ENCODE peak calls at places on chromosome 14, in seven cellular contexts. C is A549; B is naive thymus-derived CD4-positive, alpha-beta T cell; H is sigmoid colon; N is neural progenitor cell; P is keratinocyte; S is GM12878. T is an unnamed sample. For H3K9me3, the result is how much of the 10 kb centered on the place peaks cover.

GRCh38 chr14:50530358-50530757 is 2.0 kb downstream of the MAP4K5 start:
- DNase-seq in C (no peak), B (no peak), H (no peak), N (no peak), P (no peak), S (no peak), T (no peak)

GRCh38 chr14:99040047-99040446 is 231.9 kb downstream of the BCL11B start:
- DNase-seq in C (no peak), B (no peak), H (no peak), N (no peak), P (no peak), S (no peak), T (no peak)

GRCh38 chr14:94823556-94824341 is 53.8 kb upstream of the GSC start:
- DNase-seq in C (peak), B (no peak), H (no peak), N (no peak), P (no peak), S (no peak), T (no peak)

GRCh38 chr14:21069388-21070082 is 569 bp upstream of the ARHGEF40 start:
- DNase-seq in C (no peak), B (no peak), H (no peak), N (peak), P (no peak), S (no peak), T (peak)

GRCh38 chr14:92718659-92719058 is 29.8 kb downstream of the LGMN start:
- DNase-seq in C (no peak), B (no peak), H (peak), N (no peak), P (no peak), S (no peak), T (no peak)

GRCh38 chr14:55107766-55108554 is 21.1 kb upstream of the LGALS3 start:
- DNase-seq in C (peak), B (peak), H (peak), N (no peak), P (peak), S (no peak), T (peak)

GRCh38 chr14:74492413-74493342 is at the start of gene NPC2:
- DNase-seq in C (no peak), B (no peak), H (no peak), N (no peak), P (no peak), S (no peak), T (no peak)

GRCh38 chr14:101900253-101900652 is 64.1 kb upstream of the DYNC1H1 start:
- DNase-seq in C (no peak), B (no peak), H (no peak), N (no peak), P (no peak), S (no peak), T (no peak)

GRCh38 chr14:102822311-102822863 is 45.1 kb downstream of the TRAF3 start:
- DNase-seq in C (no peak), B (peak), H (no peak), N (no peak), P (no peak), S (no peak), T (no peak)

GRCh38 chr14:54712371-54712998 is 145.6 kb downstream of the SAMD4A start:
- DNase-seq in C (no peak), B (no peak), H (no peak), N (no peak), P (no peak), S (no peak), T (no peak)

GRCh38 chr14:54722791-54723432 is 156.0 kb downstream of the SAMD4A start:
- DNase-seq in C (peak), B (no peak), H (no peak), N (peak), P (no peak), S (no peak), T (no peak)

GRCh38 chr14:89365071-89365801 is 51.8 kb downstream of the FOXN3 start:
- DNase-seq in C (no peak), B (peak), H (no peak), N (no peak), P (no peak), S (peak), T (peak)

GRCh38 chr14:77051101-77051500 is 22.6 kb upstream of the IRF2BPL start:
- DNase-seq in C (no peak), B (no peak), H (peak), N (no peak), P (no peak), S (no peak), T (no peak)

GRCh38 chr14:24734917-24735500 is 101.0 kb upstream of the GZMB start:
- DNase-seq in C (peak), B (no peak), H (no peak), N (peak), P (peak), S (no peak), T (no peak)

GRCh38 chr14:58430156-58430555 is 2.6 kb downstream of the KIAA0586 start:
- DNase-seq in C (no peak), B (no peak), H (no peak), N (no peak), P (no peak), S (no peak), T (no peak)

GRCh38 chr14:51859136-51859535 is 1.3 kb upstream of the GNG2 start:
- DNase-seq in C (no peak), B (no peak), H (no peak), N (no peak), P (no peak), S (no peak), T (no peak)

GRCh38 chr14:60632257-60632656 is 17.0 kb downstream of the SIX1 start:
- DNase-seq in C (no peak), B (no peak), H (no peak), N (no peak), P (no peak), S (no peak), T (no peak)

GRCh38 chr14:104425171-104425681 is 154.3 kb upstream of the C14orf180 start:
- DNase-seq in C (no peak), B (no peak), H (peak), N (no peak), P (no peak), S (no peak), T (no peak)

GRCh38 chr14:92937229-92937937 is 14.4 kb downstream of the CHGA start:
- DNase-seq in C (peak), B (no peak), H (no peak), N (no peak), P (peak), S (no peak), T (no peak)

GRCh38 chr14:58560208-58560607 is 77.6 kb upstream of the DACT1 start:
- DNase-seq in C (no peak), B (no peak), H (no peak), N (no peak), P (no peak), S (no peak), T (no peak)

GRCh38 chr14:88974991-88975835 is 150.8 kb downstream of the TTC8 start:
- DNase-seq in C (no peak), B (no peak), H (no peak), N (no peak), P (no peak), S (no peak), T (no peak)

GRCh38 chr14:103043257-103043893 is 14.0 kb downstream of the CDC42BPB start:
- DNase-seq in C (no peak), B (no peak), H (no peak), N (no peak), P (no peak), S (no peak), T (no peak)

GRCh38 chr14:91413547-91414474 is 3.8 kb downstream of the CCDC88C start:
- DNase-seq in C (no peak), B (no peak), H (no peak), N (no peak), P (no peak), S (no peak), T (peak)

GRCh38 chr14:100737526-100737925 is 10.8 kb downstream of the DLK1 start:
- DNase-seq in C (no peak), B (no peak), H (peak), N (no peak), P (no peak), S (no peak), T (no peak)

GRCh38 chr14:28001002-28001401 is 765.6 kb upstream of the FOXG1 start:
- DNase-seq in C (no peak), B (no peak), H (no peak), N (no peak), P (no peak), S (no peak), T (no peak)

DNA sequence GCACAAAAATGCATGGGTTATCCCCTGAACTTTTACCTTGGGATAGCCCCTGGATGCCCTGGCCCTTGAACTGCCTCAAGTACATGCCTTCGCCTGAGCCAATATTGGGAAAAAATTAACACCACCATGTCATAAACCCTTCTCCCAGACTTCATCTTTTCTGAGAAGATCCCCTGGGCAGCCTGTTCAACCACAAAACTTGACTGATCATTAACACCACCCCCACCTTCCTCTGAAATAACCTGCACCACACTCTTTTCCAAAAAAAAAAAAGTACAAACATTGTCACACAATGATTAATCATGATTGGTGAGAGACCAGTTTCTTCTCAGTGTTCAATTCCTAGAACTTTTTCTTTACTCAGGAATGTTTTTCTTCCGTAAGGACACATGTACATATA is 217.9 kb downstream of the PAX9 start:
- DNase-seq in C (no peak), B (no peak), H (no peak), N (no peak), P (no peak), S (no peak), T (no peak)
- H3K9me3 ChIP-seq in C (under half), B (under half), H (under half), N (under half), P (under half), S (under half), T (under half)

DNA sequence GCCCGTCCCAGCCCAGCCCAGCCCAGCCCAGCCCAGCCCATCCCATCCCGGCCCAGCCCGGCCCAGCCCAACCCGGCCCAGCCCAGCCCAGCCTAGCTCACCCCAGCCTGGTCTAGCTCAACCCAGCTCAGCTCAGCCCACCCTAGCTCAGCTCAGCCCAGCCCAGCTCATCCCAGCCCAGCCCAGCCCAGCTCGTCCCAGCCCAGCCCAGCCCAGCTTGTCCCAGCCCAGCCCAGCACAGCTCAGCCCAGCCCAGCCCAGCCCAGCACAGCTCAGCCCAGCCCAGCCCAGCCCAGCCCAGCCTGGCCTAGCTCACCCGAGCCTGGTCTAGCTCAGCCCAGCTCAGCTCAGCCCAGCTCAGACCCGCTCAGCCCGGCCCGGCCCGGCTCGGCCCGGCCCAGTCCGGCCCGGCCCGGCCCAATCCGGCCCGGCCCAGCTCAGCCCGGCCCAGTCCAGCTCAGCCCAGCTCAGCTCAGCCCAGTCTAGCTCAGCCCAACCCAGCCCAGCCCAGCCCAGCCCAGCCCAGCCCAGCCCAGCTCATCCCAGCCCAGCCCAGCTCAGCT is 184.8 kb downstream of the TMEM121 start:
- DNase-seq in C (no peak), B (no peak), H (no peak), N (no peak), P (no peak), S (no peak), T (no peak)
- H3K9me3 ChIP-seq in C (under half), B (under half), H (under half), N (under half), P (under half), S (under half), T (under half)

DNA sequence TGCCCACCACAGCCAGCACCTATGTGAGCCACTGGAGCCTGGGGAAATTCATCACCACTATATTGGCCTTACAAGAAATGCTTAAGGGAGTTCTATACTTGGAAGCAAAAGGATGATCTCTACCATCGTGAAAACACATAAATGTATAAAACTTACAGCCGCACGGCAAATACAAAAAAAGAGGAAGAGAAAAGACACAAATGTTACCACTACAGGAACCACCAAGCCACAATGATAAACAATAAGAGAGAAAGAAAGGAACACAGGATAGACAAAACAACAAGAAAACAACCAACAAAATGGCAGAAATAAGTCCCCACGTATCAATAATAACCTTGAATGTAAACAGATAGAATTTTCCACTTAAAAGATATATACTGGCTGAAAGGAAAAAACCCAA is 267.5 kb downstream of the TMEM121 start:
- DNase-seq in C (no peak), B (no peak), H (no peak), N (no peak), P (no peak), S (no peak), T (no peak)
- H3K9me3 ChIP-seq in C (under half), B (under half), H (under half), N (under half), P (under half), S (under half), T (under half)

DNA sequence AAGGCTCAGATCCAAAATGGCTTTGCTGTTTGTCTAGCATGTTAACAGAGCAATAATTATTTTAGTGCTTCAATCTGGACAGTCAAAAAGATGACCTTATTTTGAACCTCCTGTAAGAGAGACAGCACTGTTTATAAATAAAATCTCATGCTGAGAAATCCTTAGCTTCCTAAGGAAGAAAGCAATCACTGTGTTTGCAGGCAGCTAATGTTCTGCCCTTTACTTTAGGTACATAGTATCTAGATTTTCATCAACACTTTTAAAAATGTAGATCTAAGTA is 105.3 kb downstream of the PRKD1 start:
- DNase-seq in C (peak), B (no peak), H (no peak), N (no peak), P (no peak), S (no peak), T (no peak)
- H3K9me3 ChIP-seq in C (under half), B (under half), H (under half), N (under half), P (under half), S (under half), T (under half)

DNA sequence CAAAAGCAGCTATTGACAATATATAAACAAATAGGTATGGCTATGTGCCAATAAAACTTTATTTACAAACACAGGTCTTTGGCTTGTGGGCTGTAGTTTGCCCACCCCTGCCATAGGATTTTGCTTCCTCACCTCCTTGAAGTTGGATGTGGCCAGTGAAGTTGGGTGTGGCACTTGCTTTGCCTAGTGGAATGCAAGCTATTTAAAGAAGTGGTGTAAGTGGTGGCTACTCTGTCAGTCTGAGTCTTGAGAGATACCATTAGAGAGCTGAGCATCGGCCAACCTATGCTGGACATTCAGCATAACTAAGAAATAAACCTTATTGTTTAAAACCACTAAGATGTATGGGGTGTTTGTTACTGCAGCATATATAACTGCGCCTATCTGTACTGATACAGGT is 321.3 kb downstream of the RGS6 start:
- DNase-seq in C (no peak), B (no peak), H (no peak), N (no peak), P (no peak), S (no peak), T (no peak)
- H3K9me3 ChIP-seq in C (under half), B (under half), H (under half), N (under half), P (under half), S (under half), T (under half)

GRCh38 chr14:105806568-105806967 is 280.2 kb downstream of the TMEM121 start:
- DNase-seq in C (no peak), B (no peak), H (no peak), N (no peak), P (no peak), S (no peak), T (no peak)
- H3K9me3 ChIP-seq in C (under half), B (under half), H (under half), N (under half), P (under half), S (under half), T (under half)

GRCh38 chr14:79967001-79967400 is 244.3 kb downstream of the DIO2 start:
- DNase-seq in C (no peak), B (no peak), H (no peak), N (no peak), P (no peak), S (no peak), T (no peak)
- H3K9me3 ChIP-seq in C (under half), B (under half), H (under half), N (under half), P (under half), S (under half), T (under half)

GRCh38 chr14:29168149-29168548 is 401.6 kb downstream of the FOXG1 start:
- DNase-seq in C (no peak), B (no peak), H (no peak), N (no peak), P (no peak), S (no peak), T (no peak)

GRCh38 chr14:29166507-29166906 is 399.9 kb downstream of the FOXG1 start:
- DNase-seq in C (no peak), B (no peak), H (no peak), N (no peak), P (no peak), S (no peak), T (no peak)

GRCh38 chr14:29163109-29163508 is 396.5 kb downstream of the FOXG1 start:
- DNase-seq in C (no peak), B (no peak), H (no peak), N (no peak), P (no peak), S (no peak), T (no peak)
- H3K9me3 ChIP-seq in C (under half), B (under half), H (under half), N (under half), P (under half), S (under half), T (under half)

DNA sequence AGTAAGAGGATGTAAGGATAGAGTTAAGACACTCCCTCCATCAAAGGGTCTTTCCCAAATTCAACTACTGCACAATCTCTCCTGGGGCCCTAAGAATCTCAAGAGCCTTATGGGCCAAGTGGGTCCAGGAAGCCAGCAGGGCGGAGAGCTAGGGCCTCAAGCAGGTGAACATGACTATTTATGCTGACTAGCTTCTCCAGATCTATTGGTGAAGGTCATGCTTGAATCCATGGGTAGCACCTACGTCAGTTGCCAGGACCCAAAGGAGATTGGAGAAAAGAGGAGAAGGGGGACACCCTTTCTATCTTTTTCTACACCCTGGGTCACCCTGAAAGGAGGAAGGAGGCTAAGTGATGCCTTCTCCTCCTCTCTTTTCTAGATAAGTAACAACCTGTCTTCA is 534.2 kb upstream of the MIS18BP1 start:
- DNase-seq in C (no peak), B (no peak), H (no peak), N (no peak), P (no peak), S (no peak), T (no peak)
- H3K9me3 ChIP-seq in C (under half), B (under half), H (under half), N (under half), P (under half), S (under half), T (under half)

GRCh38 chr14:23349156-23349845 is 3.4 kb downstream of the SLC22A17 start:
- DNase-seq in C (no peak), B (no peak), H (no peak), N (no peak), P (no peak), S (no peak), T (no peak)
- H3K9me3 ChIP-seq in C (under half), B (under half), H (under half), N (under half), P (under half), S (under half), T (under half)

T was measured in T-helper 17 cell.